ENCODE peak calls at places on chromosomes 3 and 15, in nine cellular contexts. One of them, this sample, is unnamed.

GRCh38 chr3:188948658-188949400 is 222.9 kb upstream of the TPRG1 start:
- DNase-seq in PC-9: peak; percentile 60
- DNase-seq in left ventricle myocardium inferior: no peak
- DNase-seq in heart right ventricle: peak; percentile 18
- DNase-seq in astrocyte of the spinal cord: peak; percentile 99
- DNase-seq in astrocyte: peak; percentile 99
- DNase-seq in choroid plexus epithelial cell: peak; percentile 99
- DNase-seq in cardiac muscle cell: peak; percentile 98
- DNase-seq in psoas muscle: no peak
- DNase-seq in this sample: peak; percentile 99

GRCh38 chr3:140505256-140505655 is 172.6 kb upstream of the TRIM42 start:
- DNase-seq in heart right ventricle: peak; percentile 6
- DNase-seq in PC-9: no peak
- DNase-seq in astrocyte: peak; percentile 58
- DNase-seq in left ventricle myocardium inferior: no peak
- DNase-seq in cardiac muscle cell: peak; percentile 40
- DNase-seq in choroid plexus epithelial cell: peak; percentile 57
- DNase-seq in astrocyte of the spinal cord: peak; percentile 19
- DNase-seq in psoas muscle: no peak
- DNase-seq in this sample: peak; percentile 13

GRCh38 chr3:100756441-100756840 is 47.1 kb downstream of the TFG start:
- DNase-seq in psoas muscle: peak; percentile 26
- DNase-seq in PC-9: no peak
- DNase-seq in heart right ventricle: no peak
- DNase-seq in choroid plexus epithelial cell: no peak
- DNase-seq in cardiac muscle cell: no peak
- DNase-seq in astrocyte: peak; percentile 55
- DNase-seq in left ventricle myocardium inferior: peak; percentile 38
- DNase-seq in astrocyte of the spinal cord: peak; percentile 76
- DNase-seq in this sample: no peak

GRCh38 chr3:127209840-127210653 is 17.1 kb downstream of the PRR23E start:
- DNase-seq in choroid plexus epithelial cell: no peak
- DNase-seq in cardiac muscle cell: no peak
- DNase-seq in heart right ventricle: no peak
- DNase-seq in PC-9: no peak
- DNase-seq in psoas muscle: no peak
- DNase-seq in left ventricle myocardium inferior: no peak
- DNase-seq in astrocyte: no peak
- DNase-seq in astrocyte of the spinal cord: no peak
- DNase-seq in this sample: no peak

GRCh38 chr3:86800116-86800515 is 190.8 kb downstream of the VGLL3 start:
- DNase-seq in astrocyte: no peak
- DNase-seq in choroid plexus epithelial cell: peak; percentile 11
- DNase-seq in PC-9: no peak
- DNase-seq in psoas muscle: no peak
- DNase-seq in heart right ventricle: no peak
- DNase-seq in astrocyte of the spinal cord: no peak
- DNase-seq in cardiac muscle cell: no peak
- DNase-seq in left ventricle myocardium inferior: no peak
- DNase-seq in this sample: no peak

GRCh38 chr3:141375381-141376301 is 7.3 kb downstream of the ZBTB38 start:
- DNase-seq in choroid plexus epithelial cell: no peak
- DNase-seq in psoas muscle: no peak
- DNase-seq in cardiac muscle cell: no peak
- DNase-seq in astrocyte of the spinal cord: no peak
- DNase-seq in PC-9: no peak
- DNase-seq in astrocyte: no peak
- DNase-seq in heart right ventricle: no peak
- DNase-seq in left ventricle myocardium inferior: no peak
- DNase-seq in this sample: no peak

GRCh38 chr3:15997274-15997943 is 177.1 kb upstream of the GALNT15 start:
- DNase-seq in choroid plexus epithelial cell: no peak
- DNase-seq in astrocyte: no peak
- DNase-seq in cardiac muscle cell: no peak
- DNase-seq in heart right ventricle: no peak
- DNase-seq in left ventricle myocardium inferior: no peak
- DNase-seq in psoas muscle: no peak
- DNase-seq in astrocyte of the spinal cord: no peak
- DNase-seq in PC-9: no peak
- DNase-seq in this sample: peak; percentile 14

GRCh38 chr3:120348065-120348980 is 831 bp downstream of the LRRC58 start:
- DNase-seq in astrocyte of the spinal cord: peak; percentile 3
- DNase-seq in left ventricle myocardium inferior: no peak
- DNase-seq in PC-9: no peak
- DNase-seq in heart right ventricle: peak; percentile 7
- DNase-seq in psoas muscle: no peak
- DNase-seq in cardiac muscle cell: no peak
- DNase-seq in choroid plexus epithelial cell: peak; percentile 36
- DNase-seq in astrocyte: no peak
- DNase-seq in this sample: peak; percentile 21

GRCh38 chr3:57983734-57984518 is 24.3 kb upstream of the FLNB start:
- DNase-seq in cardiac muscle cell: peak; percentile 90
- DNase-seq in left ventricle myocardium inferior: peak; percentile 49
- DNase-seq in astrocyte: peak; percentile 86
- DNase-seq in psoas muscle: peak; percentile 72
- DNase-seq in heart right ventricle: peak; percentile 76
- DNase-seq in astrocyte of the spinal cord: peak; percentile 82
- DNase-seq in choroid plexus epithelial cell: peak; percentile 92
- DNase-seq in PC-9: peak; percentile 59
- DNase-seq in this sample: peak; percentile 96

GRCh38 chr15:92898988-92899909 is 875 bp upstream of the CHD2 start:
- DNase-seq in astrocyte: no peak
- DNase-seq in psoas muscle: no peak
- DNase-seq in left ventricle myocardium inferior: no peak
- DNase-seq in PC-9: no peak
- DNase-seq in choroid plexus epithelial cell: no peak
- DNase-seq in cardiac muscle cell: no peak
- DNase-seq in astrocyte of the spinal cord: peak; percentile 0
- DNase-seq in heart right ventricle: no peak
- DNase-seq in this sample: peak; percentile 47

GRCh38 chr15:35080226-35080625 is 4.9 kb downstream of the NANOGP8 start:
- DNase-seq in astrocyte of the spinal cord: no peak
- DNase-seq in heart right ventricle: no peak
- DNase-seq in PC-9: no peak
- DNase-seq in astrocyte: no peak
- DNase-seq in cardiac muscle cell: no peak
- DNase-seq in left ventricle myocardium inferior: no peak
- DNase-seq in psoas muscle: no peak
- DNase-seq in choroid plexus epithelial cell: no peak
- DNase-seq in this sample: no peak

GRCh38 chr15:50764331-50765201 is 940 bp downstream of the SPPL2A start:
- DNase-seq in choroid plexus epithelial cell: peak; percentile 47
- DNase-seq in astrocyte of the spinal cord: peak; percentile 33
- DNase-seq in psoas muscle: no peak
- DNase-seq in astrocyte: no peak
- DNase-seq in heart right ventricle: no peak
- DNase-seq in PC-9: no peak
- DNase-seq in cardiac muscle cell: peak; percentile 29
- DNase-seq in left ventricle myocardium inferior: no peak
- DNase-seq in this sample: peak; percentile 33

GRCh38 chr3:30649572-30650310 is 43.3 kb downstream of the TGFBR2 start:
- DNase-seq in psoas muscle: no peak
- DNase-seq in left ventricle myocardium inferior: no peak
- DNase-seq in heart right ventricle: no peak
- DNase-seq in choroid plexus epithelial cell: peak; percentile 70
- DNase-seq in PC-9: no peak
- DNase-seq in cardiac muscle cell: peak; percentile 65
- DNase-seq in astrocyte: peak; percentile 36
- DNase-seq in astrocyte of the spinal cord: no peak
- DNase-seq in this sample: no peak

GRCh38 chr15:77510066-77511044 is 89.7 kb downstream of the HMG20A start:
- DNase-seq in PC-9: no peak
- DNase-seq in left ventricle myocardium inferior: no peak
- DNase-seq in astrocyte: no peak
- DNase-seq in psoas muscle: no peak
- DNase-seq in heart right ventricle: no peak
- DNase-seq in choroid plexus epithelial cell: no peak
- DNase-seq in astrocyte of the spinal cord: no peak
- DNase-seq in cardiac muscle cell: no peak
- DNase-seq in this sample: no peak

GRCh38 chr15:77506311-77507150 is 85.8 kb downstream of the HMG20A start:
- DNase-seq in heart right ventricle: peak; percentile 91
- DNase-seq in PC-9: peak; percentile 72
- DNase-seq in psoas muscle: peak; percentile 65
- DNase-seq in choroid plexus epithelial cell: peak; percentile 52
- DNase-seq in astrocyte: no peak
- DNase-seq in astrocyte of the spinal cord: peak; percentile 52
- DNase-seq in left ventricle myocardium inferior: peak; percentile 82
- DNase-seq in cardiac muscle cell: peak; percentile 79
- DNase-seq in this sample: peak; percentile 22

GRCh38 chr15:77507911-77508310 is 87.2 kb downstream of the HMG20A start:
- DNase-seq in astrocyte: peak; percentile 67
- DNase-seq in astrocyte of the spinal cord: peak; percentile 52
- DNase-seq in psoas muscle: no peak
- DNase-seq in cardiac muscle cell: peak; percentile 86
- DNase-seq in PC-9: peak; percentile 40
- DNase-seq in heart right ventricle: peak; percentile 85
- DNase-seq in left ventricle myocardium inferior: peak; percentile 71
- DNase-seq in choroid plexus epithelial cell: peak; percentile 47
- DNase-seq in this sample: peak; percentile 22

GRCh38 chr15:77507151-77507847 is 86.6 kb downstream of the HMG20A start:
- DNase-seq in choroid plexus epithelial cell: no peak
- DNase-seq in astrocyte of the spinal cord: no peak
- DNase-seq in psoas muscle: peak; percentile 63
- DNase-seq in PC-9: peak; percentile 70
- DNase-seq in heart right ventricle: peak; percentile 73
- DNase-seq in cardiac muscle cell: peak; percentile 52
- DNase-seq in left ventricle myocardium inferior: peak; percentile 75
- DNase-seq in astrocyte: no peak
- DNase-seq in this sample: peak; percentile 60

GRCh38 chr15:77508541-77509505 is 88.1 kb downstream of the HMG20A start:
- DNase-seq in heart right ventricle: peak; percentile 57
- DNase-seq in astrocyte of the spinal cord: peak; percentile 29
- DNase-seq in psoas muscle: peak; percentile 36
- DNase-seq in PC-9: no peak
- DNase-seq in astrocyte: peak; percentile 33
- DNase-seq in choroid plexus epithelial cell: peak; percentile 63
- DNase-seq in cardiac muscle cell: peak; percentile 48
- DNase-seq in left ventricle myocardium inferior: peak; percentile 68
- DNase-seq in this sample: no peak
- H3K4me3 ChIP-seq in heart right ventricle: no peak overlapping the region
- H3K4me3 ChIP-seq in astrocyte of the spinal cord: no peak overlapping the region
- H3K4me3 ChIP-seq in psoas muscle: no peak overlapping the region
- H3K4me3 ChIP-seq in PC-9: no peak overlapping the region
- H3K4me3 ChIP-seq in astrocyte: no peak overlapping the region
- H3K4me3 ChIP-seq in choroid plexus epithelial cell: no peak overlapping the region
- H3K4me3 ChIP-seq in cardiac muscle cell: no peak overlapping the region
- H3K4me3 ChIP-seq in left ventricle myocardium inferior: peak overlapping the region; percentile 41
- H3K4me3 ChIP-seq in this sample: no peak overlapping the region

GRCh38 chr3:102736288-102736960 is 301.6 kb downstream of the ZPLD1 start:
- DNase-seq in heart right ventricle: peak; percentile 69
- DNase-seq in psoas muscle: no peak
- DNase-seq in PC-9: no peak
- DNase-seq in left ventricle myocardium inferior: peak; percentile 52
- DNase-seq in astrocyte of the spinal cord: no peak
- DNase-seq in astrocyte: no peak
- DNase-seq in choroid plexus epithelial cell: no peak
- DNase-seq in cardiac muscle cell: no peak
- DNase-seq in this sample: no peak

GRCh38 chr3:102741694-102742093 is 306.9 kb downstream of the ZPLD1 start:
- DNase-seq in astrocyte: no peak
- DNase-seq in psoas muscle: no peak
- DNase-seq in left ventricle myocardium inferior: no peak
- DNase-seq in choroid plexus epithelial cell: no peak
- DNase-seq in astrocyte of the spinal cord: no peak
- DNase-seq in heart right ventricle: no peak
- DNase-seq in cardiac muscle cell: no peak
- DNase-seq in PC-9: no peak
- DNase-seq in this sample: no peak

GRCh38 chr3:102736961-102737304 is 302.1 kb downstream of the ZPLD1 start:
- DNase-seq in cardiac muscle cell: no peak
- DNase-seq in left ventricle myocardium inferior: peak; percentile 38
- DNase-seq in PC-9: no peak
- DNase-seq in astrocyte of the spinal cord: no peak
- DNase-seq in astrocyte: no peak
- DNase-seq in psoas muscle: no peak
- DNase-seq in heart right ventricle: no peak
- DNase-seq in choroid plexus epithelial cell: no peak
- DNase-seq in this sample: no peak

GRCh38 chr3:102737353-102737752 is 302.5 kb downstream of the ZPLD1 start:
- DNase-seq in psoas muscle: no peak
- DNase-seq in choroid plexus epithelial cell: no peak
- DNase-seq in heart right ventricle: no peak
- DNase-seq in PC-9: no peak
- DNase-seq in cardiac muscle cell: no peak
- DNase-seq in left ventricle myocardium inferior: no peak
- DNase-seq in astrocyte: no peak
- DNase-seq in astrocyte of the spinal cord: no peak
- DNase-seq in this sample: no peak

GRCh38 chr3:102741105-102741504 is 306.3 kb downstream of the ZPLD1 start:
- DNase-seq in astrocyte of the spinal cord: no peak
- DNase-seq in PC-9: no peak
- DNase-seq in heart right ventricle: no peak
- DNase-seq in psoas muscle: no peak
- DNase-seq in astrocyte: no peak
- DNase-seq in choroid plexus epithelial cell: no peak
- DNase-seq in cardiac muscle cell: no peak
- DNase-seq in left ventricle myocardium inferior: no peak
- DNase-seq in this sample: no peak
- TF ChIP-seq CTCF in astrocyte of the spinal cord: no peak
- TF ChIP-seq CTCF in PC-9: peak; percentile 43
- TF ChIP-seq CTCF in heart right ventricle: no peak
- TF ChIP-seq CTCF in psoas muscle: no peak
- TF ChIP-seq CTCF in astrocyte: no peak
- TF ChIP-seq CTCF in choroid plexus epithelial cell: no peak
- TF ChIP-seq CTCF in cardiac muscle cell: no peak
- TF ChIP-seq CTCF in left ventricle myocardium inferior: peak; percentile 38
- TF ChIP-seq CTCF in this sample: no peak

GRCh38 chr3:27681249-27681748 is 40.8 kb downstream of the EOMES start:
- DNase-seq in choroid plexus epithelial cell: peak; percentile 92
- DNase-seq in cardiac muscle cell: peak; percentile 89
- DNase-seq in heart right ventricle: peak; percentile 38
- DNase-seq in PC-9: no peak
- DNase-seq in astrocyte: peak; percentile 77
- DNase-seq in psoas muscle: no peak
- DNase-seq in astrocyte of the spinal cord: peak; percentile 90
- DNase-seq in left ventricle myocardium inferior: no peak
- DNase-seq in this sample: peak; percentile 95
- H3K4me3 ChIP-seq in choroid plexus epithelial cell: peak overlapping the region; percentile 21
- H3K4me3 ChIP-seq in cardiac muscle cell: no peak overlapping the region
- H3K4me3 ChIP-seq in heart right ventricle: no peak overlapping the region
- H3K4me3 ChIP-seq in PC-9: peak overlapping the region; percentile 4
- H3K4me3 ChIP-seq in astrocyte: peak overlapping the region; percentile 20
- H3K4me3 ChIP-seq in psoas muscle: no peak overlapping the region
- H3K4me3 ChIP-seq in astrocyte of the spinal cord: peak overlapping the region; percentile 16
- H3K4me3 ChIP-seq in left ventricle myocardium inferior: peak overlapping the region; percentile 30
- H3K4me3 ChIP-seq in this sample: no peak overlapping the region

DNA sequence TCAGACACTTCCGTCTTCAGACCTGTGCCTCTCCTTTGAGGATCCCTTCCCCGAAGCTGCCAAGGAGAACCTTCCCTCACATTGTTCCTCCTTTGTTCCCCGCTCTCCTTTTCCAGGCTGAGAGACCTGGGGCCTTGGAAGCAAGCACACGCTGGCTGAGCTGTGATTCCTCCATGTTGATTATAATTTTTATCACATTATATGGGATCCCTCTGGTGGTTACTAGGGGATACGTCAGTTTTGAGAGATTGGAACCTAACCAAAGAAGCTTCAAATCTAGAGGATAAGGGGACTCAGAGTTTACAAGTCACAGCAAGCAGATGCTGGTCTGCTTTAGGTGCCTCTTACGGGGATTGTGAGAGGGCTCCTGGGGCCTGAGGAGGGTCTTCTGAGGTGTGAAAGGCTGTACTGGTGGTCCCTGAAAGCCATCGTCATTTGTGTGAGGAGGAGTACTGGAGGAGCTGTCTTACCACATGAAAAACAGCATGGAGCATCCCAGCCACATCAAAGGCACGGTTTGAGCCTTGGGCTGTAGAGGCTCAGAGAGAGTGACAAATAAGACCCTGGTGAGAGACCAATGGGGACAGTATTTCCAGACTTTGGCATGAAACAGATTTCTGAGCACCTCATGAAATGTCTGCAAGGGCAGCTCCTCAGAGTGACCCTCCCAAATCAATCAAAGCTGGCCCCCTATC is 760.1 kb upstream of the CFAP20DC start:
- DNase-seq in psoas muscle: no peak
- DNase-seq in left ventricle myocardium inferior: no peak
- DNase-seq in choroid plexus epithelial cell: peak; percentile 69
- DNase-seq in heart right ventricle: no peak
- DNase-seq in astrocyte: peak; percentile 29
- DNase-seq in astrocyte of the spinal cord: peak; percentile 54
- DNase-seq in PC-9: no peak
- DNase-seq in cardiac muscle cell: peak; percentile 55
- DNase-seq in this sample: peak; percentile 69
- TF ChIP-seq CTCF in psoas muscle: peak; percentile 8
- TF ChIP-seq CTCF in left ventricle myocardium inferior: peak; percentile 48
- TF ChIP-seq CTCF in choroid plexus epithelial cell: peak; percentile 64
- TF ChIP-seq CTCF in heart right ventricle: peak; percentile 34
- TF ChIP-seq CTCF in astrocyte: peak; percentile 42
- TF ChIP-seq CTCF in astrocyte of the spinal cord: peak; percentile 46
- TF ChIP-seq CTCF in PC-9: peak; percentile 49
- TF ChIP-seq CTCF in cardiac muscle cell: peak; percentile 41
- TF ChIP-seq CTCF in this sample: peak; percentile 56